ENCODE peak calls at places on chromosomes 12 and 14, in four cellular contexts. One of them, this sample, is unnamed. For H3K4me1, the result is how much of the 10 kb centered on the place peaks cover.

GRCh38 chr14:89428556-89429196 is 11.6 kb upstream of the FOXN3 start:
- DNase-seq in tibial artery: peak
- DNase-seq in transverse colon: no peak
- DNase-seq in upper lobe of right lung: peak
- DNase-seq in this sample: no peak

GRCh38 chr12:68358532-68359485 is 26.6 kb upstream of the MDM1 start:
- DNase-seq in tibial artery: peak
- DNase-seq in transverse colon: peak
- DNase-seq in upper lobe of right lung: no peak
- DNase-seq in this sample: no peak

GRCh38 chr12:116236148-116236731 is 41.3 kb downstream of the MED13L start:
- DNase-seq in tibial artery: no peak
- DNase-seq in transverse colon: peak
- DNase-seq in upper lobe of right lung: no peak
- DNase-seq in this sample: no peak

GRCh38 chr14:53365516-53366130 is 212.5 kb upstream of the DDHD1 start:
- DNase-seq in tibial artery: no peak
- DNase-seq in transverse colon: no peak
- DNase-seq in upper lobe of right lung: no peak
- DNase-seq in this sample: no peak

GRCh38 chr14:72169521-72169920 is 237.3 kb downstream of the RGS6 start:
- DNase-seq in tibial artery: no peak
- DNase-seq in transverse colon: no peak
- DNase-seq in upper lobe of right lung: no peak
- DNase-seq in this sample: no peak

GRCh38 chr12:6390084-6390799 is 6.3 kb downstream of the LTBR start:
- DNase-seq in tibial artery: no peak
- DNase-seq in transverse colon: peak
- DNase-seq in upper lobe of right lung: no peak
- DNase-seq in this sample: no peak

GRCh38 chr12:25995906-25996305 is 37.4 kb downstream of the RASSF8 start:
- DNase-seq in tibial artery: no peak
- DNase-seq in transverse colon: no peak
- DNase-seq in upper lobe of right lung: no peak
- DNase-seq in this sample: no peak

GRCh38 chr14:89921896-89922548 is 32.5 kb downstream of the EFCAB11 start:
- DNase-seq in tibial artery: no peak
- DNase-seq in transverse colon: no peak
- DNase-seq in upper lobe of right lung: no peak
- DNase-seq in this sample: no peak

GRCh38 chr14:58647777-58648176 is 10.0 kb downstream of the DACT1 start:
- DNase-seq in tibial artery: no peak
- DNase-seq in transverse colon: no peak
- DNase-seq in upper lobe of right lung: no peak
- DNase-seq in this sample: no peak

GRCh38 chr12:107448198-107448597 is 237.4 kb upstream of the PWP1 start:
- DNase-seq in tibial artery: no peak
- DNase-seq in transverse colon: peak
- DNase-seq in upper lobe of right lung: no peak
- DNase-seq in this sample: no peak

GRCh38 chr14:79293482-79293881 is 917.8 kb downstream of the DIO2 start:
- DNase-seq in tibial artery: no peak
- DNase-seq in transverse colon: no peak
- DNase-seq in upper lobe of right lung: no peak
- DNase-seq in this sample: no peak

GRCh38 chr12:109762071-109762672 is 48.5 kb downstream of the FAM222A start:
- DNase-seq in tibial artery: peak
- DNase-seq in transverse colon: no peak
- DNase-seq in upper lobe of right lung: peak
- DNase-seq in this sample: no peak

GRCh38 chr14:53109028-53109687 is 44.0 kb downstream of the DDHD1 start:
- DNase-seq in tibial artery: no peak
- DNase-seq in transverse colon: peak
- DNase-seq in upper lobe of right lung: no peak
- DNase-seq in this sample: no peak

GRCh38 chr14:99523661-99524050 is 42.4 kb downstream of the CCNK start:
- DNase-seq in tibial artery: no peak
- DNase-seq in transverse colon: no peak
- DNase-seq in upper lobe of right lung: no peak
- DNase-seq in this sample: no peak

GRCh38 chr14:99522457-99522891 is 41.3 kb downstream of the CCNK start:
- DNase-seq in tibial artery: no peak
- DNase-seq in transverse colon: no peak
- DNase-seq in upper lobe of right lung: no peak
- DNase-seq in this sample: no peak

GRCh38 chr14:99522025-99522401 is 40.8 kb downstream of the CCNK start:
- DNase-seq in tibial artery: no peak
- DNase-seq in transverse colon: no peak
- DNase-seq in upper lobe of right lung: no peak
- DNase-seq in this sample: no peak

GRCh38 chr14:99524091-99524661 is 43.0 kb downstream of the CCNK start:
- DNase-seq in tibial artery: no peak
- DNase-seq in transverse colon: peak
- DNase-seq in upper lobe of right lung: no peak
- DNase-seq in this sample: no peak

DNA sequence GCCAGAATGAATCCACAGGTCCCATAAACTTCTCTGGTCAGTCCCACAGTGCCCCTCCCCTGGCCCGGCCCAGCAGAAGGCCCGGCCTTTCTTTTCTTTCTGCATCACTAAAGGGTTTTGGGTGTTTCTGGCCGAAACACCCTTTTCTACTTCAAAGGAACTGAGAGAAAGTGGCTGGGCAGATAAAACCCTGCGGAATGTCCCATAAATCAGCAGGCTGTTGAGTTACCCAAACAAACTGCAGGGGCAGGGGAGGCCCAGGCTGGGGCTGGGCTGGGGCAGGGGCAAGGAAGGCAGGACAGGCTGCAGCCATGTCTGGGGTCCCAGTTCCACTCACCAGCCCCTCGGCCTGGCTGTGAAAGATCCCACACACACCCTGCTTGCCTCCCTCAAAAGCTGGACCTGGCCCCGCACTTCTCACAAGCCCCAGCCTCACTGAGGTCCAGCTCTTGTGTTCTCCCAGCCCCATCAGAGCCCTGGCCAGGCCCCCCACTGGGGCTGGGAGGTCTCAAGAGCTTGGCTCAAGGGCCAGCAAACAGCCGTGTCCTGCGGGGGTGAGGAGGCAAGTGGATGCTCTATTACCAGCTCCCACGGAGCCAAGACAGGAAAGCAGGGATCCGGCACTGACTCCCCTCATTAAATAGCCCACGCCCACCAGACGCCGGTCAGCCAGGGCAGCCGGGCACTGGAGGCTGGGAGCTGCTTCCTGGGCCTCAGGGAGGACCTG is 41.9 kb downstream of the CCNK start:
- DNase-seq in tibial artery: no peak
- DNase-seq in transverse colon: peak
- DNase-seq in upper lobe of right lung: no peak
- DNase-seq in this sample: no peak
- H3K27ac ChIP-seq in tibial artery: no peak
- H3K27ac ChIP-seq in transverse colon: peak
- H3K27ac ChIP-seq in upper lobe of right lung: no peak
- H3K27ac ChIP-seq in this sample: no peak

GRCh38 chr12:11729008-11729407 is 79.5 kb downstream of the ETV6 start:
- DNase-seq in tibial artery: no peak
- DNase-seq in transverse colon: peak
- DNase-seq in upper lobe of right lung: no peak
- DNase-seq in this sample: no peak
- H3K4me1 ChIP-seq in tibial artery: half or more
- H3K4me1 ChIP-seq in transverse colon: half or more
- H3K4me1 ChIP-seq in upper lobe of right lung: under half
- H3K4me1 ChIP-seq in this sample: under half

DNA sequence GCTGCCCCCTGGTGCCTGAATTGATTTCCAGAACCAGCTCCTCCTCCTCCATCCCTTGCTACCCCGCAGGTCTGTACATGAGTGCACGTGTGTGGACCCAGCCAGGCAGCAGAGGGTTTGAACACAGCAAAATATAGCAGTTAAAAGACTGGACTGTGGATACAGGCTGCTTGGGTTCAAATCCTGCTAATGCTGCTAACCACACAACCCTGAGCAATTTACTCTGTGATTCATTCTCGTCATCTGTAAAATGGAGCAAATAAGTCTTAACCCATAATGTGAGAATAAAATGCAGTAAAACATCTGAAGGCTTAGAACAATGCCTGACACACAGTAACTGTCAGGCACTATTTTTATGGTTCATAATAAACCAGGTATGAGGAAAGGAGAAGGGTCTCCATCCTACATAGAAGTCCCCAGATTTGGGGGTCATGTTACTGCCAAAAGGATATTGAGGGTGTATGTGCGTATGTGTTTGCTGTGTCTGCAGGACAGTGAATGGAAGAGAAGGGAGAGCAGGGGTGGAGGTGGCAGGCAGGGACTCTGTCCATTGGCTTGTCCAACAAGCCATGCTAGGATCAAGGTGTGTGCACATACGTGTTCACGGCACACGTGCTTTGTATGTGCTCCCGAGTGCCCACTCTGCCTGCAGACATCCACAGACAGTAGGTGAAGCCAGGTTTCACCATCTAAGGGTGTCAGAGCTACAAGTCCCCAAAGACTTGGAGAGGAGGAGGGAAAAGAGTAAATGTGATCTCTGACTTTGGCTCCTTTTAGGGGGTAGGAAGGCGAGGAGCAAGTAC is 1.5 kb upstream of the STAT6 start:
- DNase-seq in tibial artery: no peak
- DNase-seq in transverse colon: no peak
- DNase-seq in upper lobe of right lung: no peak
- DNase-seq in this sample: no peak
- H3K27ac ChIP-seq in tibial artery: peak
- H3K27ac ChIP-seq in transverse colon: peak
- H3K27ac ChIP-seq in upper lobe of right lung: peak
- H3K27ac ChIP-seq in this sample: peak

GRCh38 chr14:64115401-64115800 is 178.8 kb downstream of the ESR2 start:
- DNase-seq in tibial artery: no peak
- DNase-seq in transverse colon: no peak
- DNase-seq in upper lobe of right lung: no peak
- DNase-seq in this sample: no peak

GRCh38 chr14:64113279-64113678 is 180.9 kb downstream of the ESR2 start:
- DNase-seq in tibial artery: peak
- DNase-seq in transverse colon: peak
- DNase-seq in upper lobe of right lung: no peak
- DNase-seq in this sample: no peak

GRCh38 chr14:64114166-64114565 is 180.0 kb downstream of the ESR2 start:
- DNase-seq in tibial artery: peak
- DNase-seq in transverse colon: no peak
- DNase-seq in upper lobe of right lung: no peak
- DNase-seq in this sample: no peak

GRCh38 chr14:64112859-64113258 is 181.3 kb downstream of the ESR2 start:
- DNase-seq in tibial artery: no peak
- DNase-seq in transverse colon: peak
- DNase-seq in upper lobe of right lung: no peak
- DNase-seq in this sample: peak

GRCh38 chr14:64114796-64115195 is 179.4 kb downstream of the ESR2 start:
- DNase-seq in tibial artery: peak
- DNase-seq in transverse colon: no peak
- DNase-seq in upper lobe of right lung: no peak
- DNase-seq in this sample: no peak
- H3K4me1 ChIP-seq in tibial artery: under half
- H3K4me1 ChIP-seq in transverse colon: under half
- H3K4me1 ChIP-seq in upper lobe of right lung: under half
- H3K4me1 ChIP-seq in this sample: under half

GRCh38 chr14:104560586-104560945 is 19.0 kb upstream of the C14orf180 start:
- DNase-seq in tibial artery: no peak
- DNase-seq in transverse colon: no peak
- DNase-seq in upper lobe of right lung: no peak
- DNase-seq in this sample: no peak

GRCh38 chr14:104561661-104562495 is 17.7 kb upstream of the C14orf180 start:
- DNase-seq in tibial artery: no peak
- DNase-seq in transverse colon: no peak
- DNase-seq in upper lobe of right lung: no peak
- DNase-seq in this sample: no peak

GRCh38 chr14:104559769-104560585 is 19.6 kb upstream of the C14orf180 start:
- DNase-seq in tibial artery: no peak
- DNase-seq in transverse colon: no peak
- DNase-seq in upper lobe of right lung: peak
- DNase-seq in this sample: no peak

GRCh38 chr14:104562606-104563005 is 17.0 kb upstream of the C14orf180 start:
- DNase-seq in tibial artery: no peak
- DNase-seq in transverse colon: no peak
- DNase-seq in upper lobe of right lung: no peak
- DNase-seq in this sample: no peak

DNA sequence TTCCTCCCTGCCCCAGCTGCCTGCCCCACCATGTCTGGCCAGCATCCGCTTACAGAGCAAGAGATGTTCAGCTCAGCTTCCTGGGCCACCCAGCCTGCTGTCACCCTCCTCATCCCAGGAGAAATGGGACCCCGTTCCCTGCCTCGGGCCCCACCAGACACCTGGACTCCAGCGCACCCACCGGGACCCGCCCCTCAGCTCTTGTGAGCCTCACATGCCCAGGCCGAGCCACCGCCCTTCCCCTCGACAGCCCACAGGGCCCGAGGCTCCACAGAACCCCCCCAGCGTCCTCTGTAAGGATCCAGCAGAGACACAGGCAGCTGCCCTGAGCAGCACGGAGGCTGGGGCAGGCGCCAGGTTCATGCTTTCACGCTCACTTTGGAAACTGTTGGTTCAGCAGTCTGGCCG is 18.4 kb upstream of the C14orf180 start:
- DNase-seq in tibial artery: no peak
- DNase-seq in transverse colon: no peak
- DNase-seq in upper lobe of right lung: no peak
- DNase-seq in this sample: no peak
- H3K27ac ChIP-seq in tibial artery: no peak
- H3K27ac ChIP-seq in transverse colon: no peak
- H3K27ac ChIP-seq in upper lobe of right lung: no peak
- H3K27ac ChIP-seq in this sample: no peak

GRCh38 chr12:120367252-120367923 is 1.6 kb downstream of the MSI1 start:
- DNase-seq in tibial artery: no peak
- DNase-seq in transverse colon: peak
- DNase-seq in upper lobe of right lung: no peak
- DNase-seq in this sample: no peak
- H3K4me1 ChIP-seq in tibial artery: under half
- H3K4me1 ChIP-seq in transverse colon: under half
- H3K4me1 ChIP-seq in upper lobe of right lung: under half
- H3K4me1 ChIP-seq in this sample: under half

GRCh38 chr14:94598816-94599655 is 13.2 kb upstream of the SERPINA3 start:
- DNase-seq in tibial artery: peak
- DNase-seq in transverse colon: peak
- DNase-seq in upper lobe of right lung: no peak
- DNase-seq in this sample: peak
- H3K27ac ChIP-seq in tibial artery: peak
- H3K27ac ChIP-seq in transverse colon: peak
- H3K27ac ChIP-seq in upper lobe of right lung: peak
- H3K27ac ChIP-seq in this sample: peak

GRCh38 chr12:47835017-47835830 is 15.5 kb upstream of the HDAC7 start:
- DNase-seq in tibial artery: no peak
- DNase-seq in transverse colon: no peak
- DNase-seq in upper lobe of right lung: no peak
- DNase-seq in this sample: no peak
- H3K4me1 ChIP-seq in tibial artery: under half
- H3K4me1 ChIP-seq in transverse colon: under half
- H3K4me1 ChIP-seq in upper lobe of right lung: under half
- H3K4me1 ChIP-seq in this sample: under half

This sample was measured in breast epithelium.